ENCODE peak calls at places on chromosomes 7 and 10, in ten cellular contexts. One of them, this sample, is unnamed.

GRCh38 chr10:13458107-13458761 is 70.6 kb downstream of the BEND7 start:
- DNase-seq in AG09319: no peak
- DNase-seq in kidney: no peak
- DNase-seq in B cell: no peak
- DNase-seq in WERI-Rb-1: no peak
- DNase-seq in PC-9: no peak
- DNase-seq in fibroblast of the aortic adventitia: no peak
- DNase-seq in GM12865: no peak
- DNase-seq in pancreas: no peak
- DNase-seq in SK-N-SH: no peak
- DNase-seq in this sample: no peak

GRCh38 chr10:51590802-51591201 is 108.6 kb downstream of the CSTF2T start:
- DNase-seq in AG09319: no peak
- DNase-seq in kidney: no peak
- DNase-seq in B cell: no peak
- DNase-seq in WERI-Rb-1: no peak
- DNase-seq in PC-9: no peak
- DNase-seq in fibroblast of the aortic adventitia: no peak
- DNase-seq in GM12865: no peak
- DNase-seq in pancreas: no peak
- DNase-seq in SK-N-SH: no peak
- DNase-seq in this sample: no peak

GRCh38 chr7:88500146-88500545 is 193.5 kb upstream of the STEAP4 start:
- DNase-seq in AG09319: no peak
- DNase-seq in kidney: no peak
- DNase-seq in B cell: no peak
- DNase-seq in WERI-Rb-1: peak
- DNase-seq in PC-9: no peak
- DNase-seq in fibroblast of the aortic adventitia: no peak
- DNase-seq in GM12865: no peak
- DNase-seq in pancreas: no peak
- DNase-seq in SK-N-SH: no peak
- DNase-seq in this sample: no peak

GRCh38 chr10:133313192-133313591 is 4.5 kb downstream of the ZNF511 start:
- DNase-seq in AG09319: no peak
- DNase-seq in kidney: peak
- DNase-seq in B cell: no peak
- DNase-seq in WERI-Rb-1: no peak
- DNase-seq in PC-9: no peak
- DNase-seq in fibroblast of the aortic adventitia: no peak
- DNase-seq in GM12865: no peak
- DNase-seq in pancreas: no peak
- DNase-seq in SK-N-SH: no peak
- DNase-seq in this sample: no peak

GRCh38 chr10:79329529-79329928 is 17.7 kb upstream of the PPIF start:
- DNase-seq in AG09319: no peak
- DNase-seq in kidney: no peak
- DNase-seq in B cell: no peak
- DNase-seq in WERI-Rb-1: no peak
- DNase-seq in PC-9: no peak
- DNase-seq in fibroblast of the aortic adventitia: no peak
- DNase-seq in GM12865: no peak
- DNase-seq in pancreas: no peak
- DNase-seq in SK-N-SH: no peak
- DNase-seq in this sample: no peak

GRCh38 chr7:28149291-28150101 is 31.1 kb downstream of the JAZF1 start:
- DNase-seq in AG09319: no peak
- DNase-seq in kidney: no peak
- DNase-seq in B cell: peak
- DNase-seq in WERI-Rb-1: no peak
- DNase-seq in PC-9: no peak
- DNase-seq in fibroblast of the aortic adventitia: no peak
- DNase-seq in GM12865: no peak
- DNase-seq in pancreas: no peak
- DNase-seq in SK-N-SH: no peak
- DNase-seq in this sample: no peak

GRCh38 chr7:51280156-51280555 is 36.5 kb downstream of the COBL start:
- DNase-seq in AG09319: no peak
- DNase-seq in kidney: no peak
- DNase-seq in B cell: no peak
- DNase-seq in WERI-Rb-1: no peak
- DNase-seq in PC-9: no peak
- DNase-seq in fibroblast of the aortic adventitia: no peak
- DNase-seq in GM12865: no peak
- DNase-seq in pancreas: no peak
- DNase-seq in SK-N-SH: no peak
- DNase-seq in this sample: no peak

GRCh38 chr7:2966466-2967078 is 77.1 kb downstream of the CARD11 start:
- DNase-seq in AG09319: no peak
- DNase-seq in kidney: peak
- DNase-seq in B cell: no peak
- DNase-seq in WERI-Rb-1: no peak
- DNase-seq in PC-9: no peak
- DNase-seq in fibroblast of the aortic adventitia: no peak
- DNase-seq in GM12865: no peak
- DNase-seq in pancreas: no peak
- DNase-seq in SK-N-SH: no peak
- DNase-seq in this sample: no peak

GRCh38 chr10:10017716-10018115 is 1000.0 kb upstream of the CELF2 start:
- DNase-seq in AG09319: no peak
- DNase-seq in kidney: no peak
- DNase-seq in B cell: no peak
- DNase-seq in WERI-Rb-1: no peak
- DNase-seq in PC-9: no peak
- DNase-seq in fibroblast of the aortic adventitia: no peak
- DNase-seq in GM12865: no peak
- DNase-seq in pancreas: no peak
- DNase-seq in SK-N-SH: no peak
- DNase-seq in this sample: no peak

GRCh38 chr7:142440219-142441073 is 182.6 kb upstream of the PRSS58 start:
- DNase-seq in AG09319: no peak
- DNase-seq in kidney: no peak
- DNase-seq in B cell: no peak
- DNase-seq in WERI-Rb-1: no peak
- DNase-seq in PC-9: peak
- DNase-seq in fibroblast of the aortic adventitia: peak
- DNase-seq in GM12865: no peak
- DNase-seq in pancreas: no peak
- DNase-seq in SK-N-SH: no peak
- DNase-seq in this sample: no peak

GRCh38 chr10:100306861-100307260 is 20.4 kb upstream of the BLOC1S2 start:
- DNase-seq in AG09319: no peak
- DNase-seq in kidney: no peak
- DNase-seq in B cell: no peak
- DNase-seq in WERI-Rb-1: no peak
- DNase-seq in PC-9: no peak
- DNase-seq in fibroblast of the aortic adventitia: no peak
- DNase-seq in GM12865: no peak
- DNase-seq in pancreas: no peak
- DNase-seq in SK-N-SH: no peak
- DNase-seq in this sample: no peak

GRCh38 chr10:100304414-100304813 is 17.9 kb upstream of the BLOC1S2 start:
- DNase-seq in AG09319: no peak
- DNase-seq in kidney: no peak
- DNase-seq in B cell: no peak
- DNase-seq in WERI-Rb-1: no peak
- DNase-seq in PC-9: no peak
- DNase-seq in fibroblast of the aortic adventitia: no peak
- DNase-seq in GM12865: no peak
- DNase-seq in pancreas: no peak
- DNase-seq in SK-N-SH: no peak
- DNase-seq in this sample: no peak

GRCh38 chr10:100307716-100308115 is 21.2 kb upstream of the BLOC1S2 start:
- DNase-seq in AG09319: no peak
- DNase-seq in kidney: no peak
- DNase-seq in B cell: no peak
- DNase-seq in WERI-Rb-1: no peak
- DNase-seq in PC-9: no peak
- DNase-seq in fibroblast of the aortic adventitia: peak
- DNase-seq in GM12865: no peak
- DNase-seq in pancreas: no peak
- DNase-seq in SK-N-SH: no peak
- DNase-seq in this sample: no peak

DNA sequence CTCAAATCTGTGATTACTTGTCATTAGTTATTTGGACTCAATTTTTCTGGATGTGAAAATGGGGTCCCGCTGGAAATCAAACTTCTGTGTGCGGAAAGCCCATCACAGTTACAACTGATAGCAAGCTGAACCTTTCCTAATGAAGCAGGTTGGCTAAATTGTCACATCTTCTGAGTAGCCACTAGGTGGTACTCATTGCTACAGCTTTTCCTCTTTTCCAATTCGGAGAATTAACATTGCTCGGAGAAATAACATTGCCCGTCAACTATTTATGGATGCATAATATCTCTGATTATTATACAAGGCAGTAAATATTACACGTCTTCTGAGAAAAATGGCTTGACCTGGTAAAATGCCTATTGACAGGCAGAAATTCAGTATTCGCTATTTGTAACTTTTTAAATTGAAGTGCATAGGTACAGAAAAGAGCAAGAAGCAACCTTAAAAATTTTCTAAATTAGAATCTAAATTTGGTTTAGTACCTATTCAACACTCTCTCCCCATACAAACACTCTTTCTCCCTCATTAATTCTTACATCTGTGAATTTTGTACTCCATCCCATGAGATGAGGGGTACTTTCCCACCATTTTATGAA is 17.3 kb upstream of the BLOC1S2 start:
- DNase-seq in AG09319: no peak
- DNase-seq in kidney: no peak
- DNase-seq in B cell: peak
- DNase-seq in WERI-Rb-1: no peak
- DNase-seq in PC-9: no peak
- DNase-seq in fibroblast of the aortic adventitia: peak
- DNase-seq in GM12865: peak
- DNase-seq in pancreas: no peak
- DNase-seq in SK-N-SH: peak
- DNase-seq in this sample: no peak
- TF ChIP-seq CTCF in AG09319: peak
- TF ChIP-seq CTCF in kidney: peak
- TF ChIP-seq CTCF in B cell: peak
- TF ChIP-seq CTCF in WERI-Rb-1: peak
- TF ChIP-seq CTCF in PC-9: peak
- TF ChIP-seq CTCF in fibroblast of the aortic adventitia: peak
- TF ChIP-seq CTCF in GM12865: peak
- TF ChIP-seq CTCF in pancreas: peak
- TF ChIP-seq CTCF in SK-N-SH: peak
- TF ChIP-seq CTCF in this sample: peak

GRCh38 chr7:101216860-101217387 is 457 bp downstream of the PLOD3 start:
- DNase-seq in AG09319: no peak
- DNase-seq in kidney: no peak
- DNase-seq in B cell: no peak
- DNase-seq in WERI-Rb-1: no peak
- DNase-seq in PC-9: no peak
- DNase-seq in fibroblast of the aortic adventitia: peak
- DNase-seq in GM12865: no peak
- DNase-seq in pancreas: no peak
- DNase-seq in SK-N-SH: no peak
- DNase-seq in this sample: no peak
- TF ChIP-seq CTCF in AG09319: no peak
- TF ChIP-seq CTCF in kidney: no peak
- TF ChIP-seq CTCF in B cell: peak
- TF ChIP-seq CTCF in WERI-Rb-1: no peak
- TF ChIP-seq CTCF in PC-9: no peak
- TF ChIP-seq CTCF in fibroblast of the aortic adventitia: no peak
- TF ChIP-seq CTCF in GM12865: peak
- TF ChIP-seq CTCF in pancreas: no peak
- TF ChIP-seq CTCF in SK-N-SH: peak
- TF ChIP-seq CTCF in this sample: no peak

GRCh38 chr7:36127075-36127740 is 25.8 kb upstream of the EEPD1 start:
- DNase-seq in AG09319: no peak
- DNase-seq in kidney: no peak
- DNase-seq in B cell: no peak
- DNase-seq in WERI-Rb-1: no peak
- DNase-seq in PC-9: no peak
- DNase-seq in fibroblast of the aortic adventitia: no peak
- DNase-seq in GM12865: no peak
- DNase-seq in pancreas: no peak
- DNase-seq in SK-N-SH: no peak
- DNase-seq in this sample: no peak
- TF ChIP-seq CTCF in AG09319: no peak
- TF ChIP-seq CTCF in kidney: no peak
- TF ChIP-seq CTCF in B cell: no peak
- TF ChIP-seq CTCF in WERI-Rb-1: no peak
- TF ChIP-seq CTCF in PC-9: no peak
- TF ChIP-seq CTCF in fibroblast of the aortic adventitia: no peak
- TF ChIP-seq CTCF in GM12865: no peak
- TF ChIP-seq CTCF in pancreas: no peak
- TF ChIP-seq CTCF in SK-N-SH: no peak
- TF ChIP-seq CTCF in this sample: peak

GRCh38 chr10:132149917-132150316 is 36.8 kb upstream of the DPYSL4 start:
- DNase-seq in AG09319: no peak
- DNase-seq in kidney: peak
- DNase-seq in B cell: no peak
- DNase-seq in WERI-Rb-1: no peak
- DNase-seq in PC-9: no peak
- DNase-seq in fibroblast of the aortic adventitia: no peak
- DNase-seq in GM12865: no peak
- DNase-seq in pancreas: no peak
- DNase-seq in SK-N-SH: no peak
- DNase-seq in this sample: no peak

GRCh38 chr10:132149261-132149660 is 37.5 kb upstream of the DPYSL4 start:
- DNase-seq in AG09319: no peak
- DNase-seq in kidney: peak
- DNase-seq in B cell: no peak
- DNase-seq in WERI-Rb-1: no peak
- DNase-seq in PC-9: no peak
- DNase-seq in fibroblast of the aortic adventitia: no peak
- DNase-seq in GM12865: no peak
- DNase-seq in pancreas: no peak
- DNase-seq in SK-N-SH: peak
- DNase-seq in this sample: no peak

GRCh38 chr10:132151286-132151950 is 35.3 kb upstream of the DPYSL4 start:
- DNase-seq in AG09319: no peak
- DNase-seq in kidney: peak
- DNase-seq in B cell: no peak
- DNase-seq in WERI-Rb-1: no peak
- DNase-seq in PC-9: no peak
- DNase-seq in fibroblast of the aortic adventitia: no peak
- DNase-seq in GM12865: no peak
- DNase-seq in pancreas: no peak
- DNase-seq in SK-N-SH: no peak
- DNase-seq in this sample: no peak

GRCh38 chr10:132151951-132152505 is 34.7 kb upstream of the DPYSL4 start:
- DNase-seq in AG09319: no peak
- DNase-seq in kidney: peak
- DNase-seq in B cell: no peak
- DNase-seq in WERI-Rb-1: no peak
- DNase-seq in PC-9: no peak
- DNase-seq in fibroblast of the aortic adventitia: no peak
- DNase-seq in GM12865: no peak
- DNase-seq in pancreas: no peak
- DNase-seq in SK-N-SH: no peak
- DNase-seq in this sample: no peak

GRCh38 chr10:132150777-132151176 is 36.0 kb upstream of the DPYSL4 start:
- DNase-seq in AG09319: no peak
- DNase-seq in kidney: no peak
- DNase-seq in B cell: no peak
- DNase-seq in WERI-Rb-1: no peak
- DNase-seq in PC-9: no peak
- DNase-seq in fibroblast of the aortic adventitia: no peak
- DNase-seq in GM12865: no peak
- DNase-seq in pancreas: no peak
- DNase-seq in SK-N-SH: no peak
- DNase-seq in this sample: no peak
- TF ChIP-seq CTCF in AG09319: no peak
- TF ChIP-seq CTCF in kidney: no peak
- TF ChIP-seq CTCF in B cell: peak
- TF ChIP-seq CTCF in WERI-Rb-1: no peak
- TF ChIP-seq CTCF in PC-9: no peak
- TF ChIP-seq CTCF in fibroblast of the aortic adventitia: no peak
- TF ChIP-seq CTCF in GM12865: no peak
- TF ChIP-seq CTCF in pancreas: no peak
- TF ChIP-seq CTCF in SK-N-SH: no peak
- TF ChIP-seq CTCF in this sample: no peak

This sample was measured in DND-41.